ENCODE peak calls at places on chromosomes 2 and 18, in ten cellular contexts. E is stimulated activated naive B cell treated with anti-CD40 and anti-IgM and Interleukin-4, amounts not matched to agents 10 μg/mL and 1 μg/mL and 100 μg/mL, for 72 hours; C is NCI-H510A; P is kidney; L is nucleus accumbens; G is left ventricle myocardium superior; F is pancreas; I is D341Med; D is DMS79 treated with DMSO at 0.1 percent for 48 hours; A is HTR-8/SVneo. H is an unnamed sample.

GRCh38 chr18:68233043-68233442 is 481.9 kb downstream of the TMX3 start:
- DNase-seq in D (peak), E (no peak), A (no peak), F (no peak), L (no peak), G (no peak), I (peak), C (peak), P (no peak), H (no peak)

GRCh38 chr2:134508396-134508795 is 210.4 kb downstream of the TMEM163 start:
- DNase-seq in A (no peak), P (no peak), E (no peak), G (no peak), C (peak), D (peak), L (no peak), F (no peak), I (no peak), H (no peak)

GRCh38 chr2:235088608-235089020 is 136.8 kb downstream of the SH3BP4 start:
- DNase-seq in P (no peak), L (no peak), D (no peak), A (no peak), C (no peak), E (no peak), G (no peak), I (no peak), F (no peak), H (no peak)

GRCh38 chr2:3628800-3629199 is 29.2 kb upstream of the ALLC start:
- DNase-seq in C (peak), G (no peak), A (no peak), P (peak), I (peak), F (no peak), E (no peak), L (no peak), D (peak), H (no peak)

GRCh38 chr2:69578201-69578555 is 65.4 kb downstream of the AAK1 start:
- DNase-seq in F (no peak), E (no peak), C (no peak), P (no peak), A (no peak), I (no peak), D (no peak), G (no peak), L (no peak), H (no peak)

GRCh38 chr2:102826904-102827303 is 65.1 kb downstream of the TMEM182 start:
- DNase-seq in I (peak), L (no peak), G (peak), D (peak), E (no peak), P (no peak), F (no peak), A (no peak), C (peak), H (peak)

GRCh38 chr2:16828044-16828827 is 162.6 kb upstream of the CYRIA start:
- DNase-seq in G (no peak), A (no peak), C (no peak), F (no peak), E (no peak), D (no peak), L (no peak), I (no peak), P (no peak), H (no peak)

GRCh38 chr2:161122772-161123530 is 37.3 kb upstream of the TANK start:
- DNase-seq in I (no peak), E (no peak), F (no peak), A (peak), L (peak), G (no peak), D (no peak), P (no peak), C (no peak), H (peak)

GRCh38 chr2:44126106-44126797 is 42.4 kb upstream of the PPM1B start:
- DNase-seq in D (no peak), P (no peak), G (no peak), C (no peak), L (no peak), F (no peak), I (no peak), A (peak), E (no peak), H (no peak)

GRCh38 chr18:42196651-42197050 is 241.6 kb downstream of the PIK3C3 start:
- DNase-seq in P (no peak), G (no peak), L (no peak), A (no peak), F (no peak), C (no peak), E (no peak), I (no peak), D (no peak), H (no peak)

GRCh38 chr2:190627881-190628412 is 20.9 kb upstream of the NAB1 start:
- DNase-seq in L (peak), A (no peak), I (no peak), G (peak), E (no peak), F (no peak), D (peak), C (peak), P (peak), H (no peak)

GRCh38 chr2:104472076-104472475 is 381.8 kb upstream of the POU3F3 start:
- DNase-seq in F (no peak), I (no peak), D (no peak), G (no peak), E (no peak), L (no peak), C (no peak), P (no peak), A (no peak), H (no peak)

GRCh38 chr2:60553496-60553991 is at the start of gene BCL11A:
- DNase-seq in P (peak), G (peak), A (peak), L (no peak), I (peak), F (peak), D (peak), E (peak), C (peak), H (peak)

GRCh38 chr2:196939381-196939780 is 12.9 kb upstream of the PGAP1 start:
- DNase-seq in P (no peak), E (no peak), L (no peak), C (no peak), F (no peak), I (no peak), D (no peak), A (no peak), G (no peak), H (no peak)

GRCh38 chr2:201260302-201260800 is at the start of gene CASP8:
- DNase-seq in I (no peak), G (no peak), D (no peak), C (no peak), P (no peak), L (no peak), E (peak), A (peak), F (no peak), H (peak)

GRCh38 chr2:36356199-36356989 is 816 bp downstream of the CRIM1 start:
- DNase-seq in A (no peak), D (peak), E (peak), C (peak), F (peak), I (peak), L (peak), P (peak), G (peak), H (no peak)

GRCh38 chr2:9071032-9071431 is 67.5 kb upstream of the MBOAT2 start:
- DNase-seq in C (no peak), A (peak), F (no peak), D (no peak), P (no peak), L (no peak), E (no peak), G (no peak), I (no peak), H (no peak)

GRCh38 chr18:41311571-41312240 is 643.3 kb upstream of the PIK3C3 start:
- DNase-seq in E (no peak), P (no peak), A (no peak), L (no peak), I (no peak), F (no peak), C (no peak), D (no peak), G (no peak), H (no peak)

GRCh38 chr2:142989276-142990204 is 112.1 kb downstream of the KYNU start:
- DNase-seq in G (no peak), C (no peak), D (peak), L (no peak), F (no peak), I (peak), A (peak), E (no peak), P (no peak), H (peak)

GRCh38 chr2:57160976-57161375 is 885.6 kb upstream of the VRK2 start:
- DNase-seq in I (no peak), G (no peak), D (no peak), F (no peak), E (no peak), L (no peak), A (no peak), C (no peak), P (no peak), H (peak)

GRCh38 chr2:127261835-127262234 is 32.1 kb downstream of the ERCC3 start:
- DNase-seq in I (no peak), C (no peak), A (no peak), D (no peak), G (no peak), L (no peak), F (no peak), E (no peak), P (no peak), H (peak)

GRCh38 chr2:128646091-128646490 is 327.4 kb upstream of the HS6ST1 start:
- DNase-seq in C (no peak), G (no peak), E (no peak), D (no peak), F (no peak), A (no peak), L (no peak), I (peak), P (peak), H (no peak)

GRCh38 chr2:216987176-216987809 is 127.4 kb upstream of the TNP1 start:
- DNase-seq in P (peak), D (no peak), A (no peak), E (no peak), I (no peak), L (no peak), C (no peak), F (no peak), G (no peak), H (no peak)

GRCh38 chr2:173462908-173463840 is 108.5 kb downstream of the CDCA7 start:
- DNase-seq in G (no peak), A (no peak), P (no peak), F (no peak), I (no peak), C (no peak), D (no peak), L (no peak), E (no peak), H (no peak)